ENCODE peak calls at places on chromosomes 5 and 9, in seven cellular contexts. One of them, this sample, is unnamed.

GRCh38 chr5:143401846-143402463 is 1.5 kb downstream of the NR3C1 start:
- DNase-seq in A673: no peak
- DNase-seq in cardiac muscle cell: no peak
- DNase-seq in bronchial epithelial cell: peak
- DNase-seq in CD4-positive, CD25-positive, alpha-beta regulatory T cell: peak
- DNase-seq in left ventricle myocardium inferior: no peak
- DNase-seq in GM23248: peak
- DNase-seq in this sample: no peak

GRCh38 chr5:93821892-93822291 is 80.5 kb upstream of the POU5F2 start:
- DNase-seq in A673: no peak
- DNase-seq in cardiac muscle cell: no peak
- DNase-seq in bronchial epithelial cell: no peak
- DNase-seq in CD4-positive, CD25-positive, alpha-beta regulatory T cell: no peak
- DNase-seq in left ventricle myocardium inferior: no peak
- DNase-seq in GM23248: no peak
- DNase-seq in this sample: no peak

GRCh38 chr5:5351288-5352089 is 71.0 kb upstream of the ICE1 start:
- DNase-seq in A673: peak
- DNase-seq in cardiac muscle cell: peak
- DNase-seq in bronchial epithelial cell: no peak
- DNase-seq in CD4-positive, CD25-positive, alpha-beta regulatory T cell: no peak
- DNase-seq in left ventricle myocardium inferior: no peak
- DNase-seq in GM23248: no peak
- DNase-seq in this sample: no peak

GRCh38 chr9:94056442-94056974 is 27.8 kb upstream of the PTPDC1 start:
- DNase-seq in A673: peak
- DNase-seq in cardiac muscle cell: peak
- DNase-seq in bronchial epithelial cell: peak
- DNase-seq in CD4-positive, CD25-positive, alpha-beta regulatory T cell: no peak
- DNase-seq in left ventricle myocardium inferior: no peak
- DNase-seq in GM23248: peak
- DNase-seq in this sample: no peak

GRCh38 chr5:150779397-150780179 is 1.0 kb downstream of the SMIM3 start:
- DNase-seq in A673: no peak
- DNase-seq in cardiac muscle cell: peak
- DNase-seq in bronchial epithelial cell: no peak
- DNase-seq in CD4-positive, CD25-positive, alpha-beta regulatory T cell: no peak
- DNase-seq in left ventricle myocardium inferior: no peak
- DNase-seq in GM23248: peak
- DNase-seq in this sample: no peak

GRCh38 chr9:134324359-134325095 is 1.7 kb upstream of the RXRA start:
- DNase-seq in A673: no peak
- DNase-seq in cardiac muscle cell: no peak
- DNase-seq in bronchial epithelial cell: no peak
- DNase-seq in CD4-positive, CD25-positive, alpha-beta regulatory T cell: no peak
- DNase-seq in left ventricle myocardium inferior: peak
- DNase-seq in GM23248: no peak
- DNase-seq in this sample: no peak

GRCh38 chr5:67115238-67115637 is 81.4 kb downstream of the CD180 start:
- DNase-seq in A673: no peak
- DNase-seq in cardiac muscle cell: no peak
- DNase-seq in bronchial epithelial cell: no peak
- DNase-seq in CD4-positive, CD25-positive, alpha-beta regulatory T cell: no peak
- DNase-seq in left ventricle myocardium inferior: no peak
- DNase-seq in GM23248: no peak
- DNase-seq in this sample: no peak

GRCh38 chr9:36317766-36318165 is 59.5 kb upstream of the GNE start:
- DNase-seq in A673: no peak
- DNase-seq in cardiac muscle cell: no peak
- DNase-seq in bronchial epithelial cell: peak
- DNase-seq in CD4-positive, CD25-positive, alpha-beta regulatory T cell: no peak
- DNase-seq in left ventricle myocardium inferior: peak
- DNase-seq in GM23248: no peak
- DNase-seq in this sample: no peak

GRCh38 chr5:72938206-72938605 is 17.6 kb upstream of the FCHO2 start:
- DNase-seq in A673: no peak
- DNase-seq in cardiac muscle cell: no peak
- DNase-seq in bronchial epithelial cell: no peak
- DNase-seq in CD4-positive, CD25-positive, alpha-beta regulatory T cell: no peak
- DNase-seq in left ventricle myocardium inferior: no peak
- DNase-seq in GM23248: no peak
- DNase-seq in this sample: no peak

GRCh38 chr5:141488591-141489478 is at the start of gene PCDHGC5:
- DNase-seq in A673: no peak
- DNase-seq in cardiac muscle cell: peak
- DNase-seq in bronchial epithelial cell: peak
- DNase-seq in CD4-positive, CD25-positive, alpha-beta regulatory T cell: no peak
- DNase-seq in left ventricle myocardium inferior: no peak
- DNase-seq in GM23248: peak
- DNase-seq in this sample: peak

GRCh38 chr9:103574056-103574455 is 520.1 kb upstream of the SMC2 start:
- DNase-seq in A673: no peak
- DNase-seq in cardiac muscle cell: peak
- DNase-seq in bronchial epithelial cell: peak
- DNase-seq in CD4-positive, CD25-positive, alpha-beta regulatory T cell: no peak
- DNase-seq in left ventricle myocardium inferior: no peak
- DNase-seq in GM23248: no peak
- DNase-seq in this sample: no peak

GRCh38 chr9:69027355-69028097 is 8.0 kb upstream of the FXN start:
- DNase-seq in A673: peak
- DNase-seq in cardiac muscle cell: peak
- DNase-seq in bronchial epithelial cell: peak
- DNase-seq in CD4-positive, CD25-positive, alpha-beta regulatory T cell: peak
- DNase-seq in left ventricle myocardium inferior: no peak
- DNase-seq in GM23248: peak
- DNase-seq in this sample: no peak

GRCh38 chr9:83708515-83709158 is 879 bp upstream of the UBQLN1 start:
- DNase-seq in A673: peak
- DNase-seq in cardiac muscle cell: peak
- DNase-seq in bronchial epithelial cell: peak
- DNase-seq in CD4-positive, CD25-positive, alpha-beta regulatory T cell: peak
- DNase-seq in left ventricle myocardium inferior: peak
- DNase-seq in GM23248: peak
- DNase-seq in this sample: peak

GRCh38 chr5:67194169-67194568 is 2.4 kb downstream of the CD180 start:
- DNase-seq in A673: no peak
- DNase-seq in cardiac muscle cell: no peak
- DNase-seq in bronchial epithelial cell: no peak
- DNase-seq in CD4-positive, CD25-positive, alpha-beta regulatory T cell: no peak
- DNase-seq in left ventricle myocardium inferior: no peak
- DNase-seq in GM23248: no peak
- DNase-seq in this sample: no peak

GRCh38 chr5:32708949-32709348 is 2.2 kb upstream of the NPR3 start:
- DNase-seq in A673: no peak
- DNase-seq in cardiac muscle cell: no peak
- DNase-seq in bronchial epithelial cell: no peak
- DNase-seq in CD4-positive, CD25-positive, alpha-beta regulatory T cell: no peak
- DNase-seq in left ventricle myocardium inferior: no peak
- DNase-seq in GM23248: no peak
- DNase-seq in this sample: no peak

GRCh38 chr5:151825445-151825844 is 53.7 kb downstream of the G3BP1 start:
- DNase-seq in A673: peak
- DNase-seq in cardiac muscle cell: peak
- DNase-seq in bronchial epithelial cell: peak
- DNase-seq in CD4-positive, CD25-positive, alpha-beta regulatory T cell: peak
- DNase-seq in left ventricle myocardium inferior: peak
- DNase-seq in GM23248: peak
- DNase-seq in this sample: peak

GRCh38 chr9:15512889-15513288 is 2.1 kb upstream of the PSIP1 start:
- DNase-seq in A673: no peak
- DNase-seq in cardiac muscle cell: no peak
- DNase-seq in bronchial epithelial cell: no peak
- DNase-seq in CD4-positive, CD25-positive, alpha-beta regulatory T cell: no peak
- DNase-seq in left ventricle myocardium inferior: no peak
- DNase-seq in GM23248: no peak
- DNase-seq in this sample: no peak

GRCh38 chr9:124675261-124676158 is 95.6 kb downstream of the NR6A1 start:
- DNase-seq in A673: peak
- DNase-seq in cardiac muscle cell: no peak
- DNase-seq in bronchial epithelial cell: no peak
- DNase-seq in CD4-positive, CD25-positive, alpha-beta regulatory T cell: peak
- DNase-seq in left ventricle myocardium inferior: no peak
- DNase-seq in GM23248: peak
- DNase-seq in this sample: no peak

DNA sequence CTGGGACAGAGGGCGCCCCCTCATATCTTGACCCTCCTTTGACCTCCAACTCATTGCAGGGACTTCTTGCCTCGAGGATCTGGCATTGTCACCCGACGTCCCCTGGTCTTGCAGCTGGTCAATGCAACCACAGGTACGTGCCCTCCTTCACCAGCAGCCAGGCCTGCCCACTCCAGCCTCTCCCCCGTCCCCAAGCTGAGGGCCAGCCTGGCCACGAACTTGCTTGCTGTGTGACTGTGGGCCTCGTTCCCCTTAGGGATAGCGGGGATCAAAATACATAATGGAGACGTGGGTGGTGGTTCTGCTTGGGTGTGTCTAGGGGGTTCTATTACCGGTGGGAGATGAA is 15.0 kb downstream of the DNM1 start:
- DNase-seq in A673: no peak
- DNase-seq in cardiac muscle cell: no peak
- DNase-seq in bronchial epithelial cell: no peak
- DNase-seq in CD4-positive, CD25-positive, alpha-beta regulatory T cell: no peak
- DNase-seq in left ventricle myocardium inferior: no peak
- DNase-seq in GM23248: no peak
- DNase-seq in this sample: no peak
- H3K4me3 ChIP-seq in A673: no peak
- H3K4me3 ChIP-seq in cardiac muscle cell: peak
- H3K4me3 ChIP-seq in bronchial epithelial cell: peak
- H3K4me3 ChIP-seq in CD4-positive, CD25-positive, alpha-beta regulatory T cell: peak
- H3K4me3 ChIP-seq in left ventricle myocardium inferior: peak
- H3K4me3 ChIP-seq in GM23248: no peak
- H3K4me3 ChIP-seq in this sample: peak

DNA sequence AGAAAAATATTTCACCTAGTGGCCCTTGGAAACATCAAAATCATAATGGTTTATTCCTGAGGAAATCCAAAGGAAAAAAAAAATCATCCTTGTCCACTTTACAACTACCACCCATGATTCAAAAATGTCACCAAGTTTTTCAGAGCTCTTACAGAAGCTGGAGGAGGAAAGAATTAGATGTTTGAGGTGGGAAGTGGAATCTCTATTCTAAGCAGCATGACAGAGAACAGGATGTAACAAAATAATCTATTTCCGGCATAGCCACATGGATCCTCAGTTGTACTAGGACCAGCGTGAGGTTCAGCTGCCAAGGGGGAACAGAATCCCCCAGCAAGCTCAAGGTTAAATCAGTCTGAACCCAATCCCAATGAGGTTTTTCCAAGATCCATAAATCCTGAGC is 40.2 kb downstream of the FBXW11 start:
- DNase-seq in A673: peak
- DNase-seq in cardiac muscle cell: no peak
- DNase-seq in bronchial epithelial cell: no peak
- DNase-seq in CD4-positive, CD25-positive, alpha-beta regulatory T cell: peak
- DNase-seq in left ventricle myocardium inferior: no peak
- DNase-seq in GM23248: no peak
- DNase-seq in this sample: no peak
- H3K4me3 ChIP-seq in A673: no peak
- H3K4me3 ChIP-seq in cardiac muscle cell: no peak
- H3K4me3 ChIP-seq in bronchial epithelial cell: no peak
- H3K4me3 ChIP-seq in CD4-positive, CD25-positive, alpha-beta regulatory T cell: no peak
- H3K4me3 ChIP-seq in left ventricle myocardium inferior: no peak
- H3K4me3 ChIP-seq in GM23248: no peak
- H3K4me3 ChIP-seq in this sample: no peak

DNA sequence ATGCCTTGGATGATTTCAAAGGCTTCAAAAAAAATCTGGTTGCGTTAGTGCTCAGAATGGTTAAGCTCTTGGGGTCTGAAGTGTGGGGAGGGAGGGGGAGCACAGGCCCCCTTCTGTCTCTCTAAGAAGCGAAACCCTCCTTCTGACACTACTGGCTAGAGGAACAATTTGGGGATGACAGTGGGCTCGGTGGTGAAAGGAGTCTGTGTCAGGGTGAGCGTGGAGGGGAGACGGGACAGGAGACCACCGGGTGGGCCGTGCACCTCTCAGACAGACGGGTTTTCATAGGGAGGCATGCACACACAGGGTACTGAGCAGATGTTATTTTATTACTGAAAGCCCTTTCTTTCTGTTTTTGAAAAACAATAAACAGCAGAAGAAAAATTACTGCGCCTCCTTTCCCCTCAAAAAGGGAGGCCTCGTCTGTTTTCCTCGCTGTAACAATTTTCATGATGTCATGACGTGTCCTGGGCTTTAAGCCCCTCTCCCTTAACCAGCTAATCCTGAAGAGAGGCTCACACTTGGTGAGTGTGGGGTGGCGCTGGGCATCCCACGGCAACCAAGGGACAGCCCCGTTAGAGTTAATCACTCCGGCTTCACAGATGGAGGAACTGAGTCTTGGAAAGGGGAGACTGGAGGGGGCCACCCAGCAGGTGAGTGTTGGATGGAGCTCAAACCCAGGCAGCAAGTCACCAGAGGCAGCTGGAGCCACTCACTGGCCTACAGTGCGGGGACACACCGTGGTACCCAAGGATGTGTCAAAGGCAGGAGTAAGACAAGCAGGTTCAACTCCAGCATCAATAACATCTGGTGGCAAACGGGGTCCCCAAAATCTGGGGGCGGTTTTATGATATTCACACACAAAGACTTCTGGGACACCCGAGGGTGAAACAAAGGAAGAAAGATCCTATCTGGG is 53.4 kb downstream of the PTCH1 start:
- DNase-seq in A673: no peak
- DNase-seq in cardiac muscle cell: no peak
- DNase-seq in bronchial epithelial cell: no peak
- DNase-seq in CD4-positive, CD25-positive, alpha-beta regulatory T cell: no peak
- DNase-seq in left ventricle myocardium inferior: no peak
- DNase-seq in GM23248: no peak
- DNase-seq in this sample: no peak
- H3K4me3 ChIP-seq in A673: peak
- H3K4me3 ChIP-seq in cardiac muscle cell: peak
- H3K4me3 ChIP-seq in bronchial epithelial cell: no peak
- H3K4me3 ChIP-seq in CD4-positive, CD25-positive, alpha-beta regulatory T cell: peak
- H3K4me3 ChIP-seq in left ventricle myocardium inferior: peak
- H3K4me3 ChIP-seq in GM23248: peak
- H3K4me3 ChIP-seq in this sample: peak

GRCh38 chr9:129617167-129617566 is 3.7 kb downstream of the C9orf50 start:
- DNase-seq in A673: peak
- DNase-seq in cardiac muscle cell: no peak
- DNase-seq in bronchial epithelial cell: peak
- DNase-seq in CD4-positive, CD25-positive, alpha-beta regulatory T cell: peak
- DNase-seq in left ventricle myocardium inferior: no peak
- DNase-seq in GM23248: peak
- DNase-seq in this sample: no peak

GRCh38 chr9:129623331-129623730 is 2.4 kb upstream of the C9orf50 start:
- DNase-seq in A673: no peak
- DNase-seq in cardiac muscle cell: peak
- DNase-seq in bronchial epithelial cell: no peak
- DNase-seq in CD4-positive, CD25-positive, alpha-beta regulatory T cell: no peak
- DNase-seq in left ventricle myocardium inferior: no peak
- DNase-seq in GM23248: peak
- DNase-seq in this sample: no peak

GRCh38 chr9:129620669-129621295 is at the start of gene C9orf50:
- DNase-seq in A673: no peak
- DNase-seq in cardiac muscle cell: no peak
- DNase-seq in bronchial epithelial cell: no peak
- DNase-seq in CD4-positive, CD25-positive, alpha-beta regulatory T cell: no peak
- DNase-seq in left ventricle myocardium inferior: no peak
- DNase-seq in GM23248: peak
- DNase-seq in this sample: no peak

GRCh38 chr9:129624168-129624759 is 1.7 kb upstream of the NTMT1 start:
- DNase-seq in A673: peak
- DNase-seq in cardiac muscle cell: peak
- DNase-seq in bronchial epithelial cell: peak
- DNase-seq in CD4-positive, CD25-positive, alpha-beta regulatory T cell: peak
- DNase-seq in left ventricle myocardium inferior: no peak
- DNase-seq in GM23248: peak
- DNase-seq in this sample: no peak

GRCh38 chr9:129619787-129620668 is 873 bp downstream of the C9orf50 start:
- DNase-seq in A673: peak
- DNase-seq in cardiac muscle cell: no peak
- DNase-seq in bronchial epithelial cell: no peak
- DNase-seq in CD4-positive, CD25-positive, alpha-beta regulatory T cell: no peak
- DNase-seq in left ventricle myocardium inferior: no peak
- DNase-seq in GM23248: peak
- DNase-seq in this sample: no peak
- H3K4me3 ChIP-seq in A673: peak
- H3K4me3 ChIP-seq in cardiac muscle cell: peak
- H3K4me3 ChIP-seq in bronchial epithelial cell: peak
- H3K4me3 ChIP-seq in CD4-positive, CD25-positive, alpha-beta regulatory T cell: no peak
- H3K4me3 ChIP-seq in left ventricle myocardium inferior: peak
- H3K4me3 ChIP-seq in GM23248: peak
- H3K4me3 ChIP-seq in this sample: peak